ENCODE peak calls at places on chromosomes 7 and 10, in seven cellular contexts. L is activated CD4-positive, alpha-beta T cell treated with anti-CD3 and anti-CD28 coated beads, Interleukin-2, amount 50 U/mL, for 1 hour; O is NCI-H2227 treated with DMSO at 0.1 percent for 48 hours; Z is stimulated activated CD8-positive, alpha-beta memory T cell treated with anti-CD3 and anti-CD28 coated beads, Interleukin-2, amount 100 ng/mL, for 48 hours; C is stimulated activated CD4-positive, alpha-beta T cell treated with anti-CD3 and anti-CD28 coated beads, Interleukin-2, amount 100 ng/mL, for 48 hours; W is H4; K is GM03348. R is an unnamed sample.

GRCh38 chr7:31917256-31917655 is 153.0 kb downstream of the PDE1C start:
- DNase-seq in L (no peak), O (no peak), C (no peak), Z (no peak), W (no peak), K (no peak), R (no peak)

GRCh38 chr7:150481207-150481920 is 30.9 kb downstream of the GIMAP8 start:
- DNase-seq in O (no peak), Z (no peak), L (peak), K (no peak), C (no peak), W (no peak), R (no peak)

GRCh38 chr7:47333131-47333887 is 248.6 kb downstream of the TNS3 start:
- DNase-seq in Z (no peak), O (no peak), L (no peak), W (no peak), K (no peak), C (no peak), R (no peak)

GRCh38 chr7:140010194-140010895 is 52.4 kb downstream of the PARP12 start:
- DNase-seq in K (no peak), W (no peak), O (peak), Z (no peak), C (no peak), L (no peak), R (no peak)

GRCh38 chr10:5611899-5612680 is 54.3 kb downstream of the ASB13 start:
- DNase-seq in C (no peak), W (peak), K (no peak), O (no peak), Z (no peak), L (no peak), R (no peak)

GRCh38 chr7:129907122-129907741 is 45.5 kb downstream of the UBE2H start:
- DNase-seq in C (no peak), L (no peak), W (no peak), Z (no peak), O (no peak), K (no peak), R (no peak)

GRCh38 chr7:27655184-27655583 is 7.5 kb downstream of the HIBADH start:
- DNase-seq in C (no peak), O (no peak), L (no peak), Z (no peak), K (no peak), W (no peak), R (no peak)

GRCh38 chr7:149284343-149284742 is 22.3 kb downstream of the ZNF783 start:
- DNase-seq in W (no peak), K (no peak), O (no peak), Z (no peak), L (peak), C (peak), R (no peak)

GRCh38 chr7:1691601-1692499 is 21.8 kb downstream of the ELFN1 start:
- DNase-seq in W (peak), Z (no peak), C (no peak), K (no peak), L (no peak), O (no peak), R (no peak)